ENCODE peak calls at places on chromosomes 4 and X, in ten cellular contexts. E, Q, V, M, F, Z, W, N, X and S are unnamed samples.
A peak's percentile ranks its signal among the peaks of the same experiment; 100 is the strongest.

GRCh38 chr4:25769251-25769650 is 93.5 kb downstream of the SEL1L3 start:
- DNase-seq in N (no peak), Q (no peak), M (no peak), V (no peak), Z (no peak), F (no peak), W (no peak), X (no peak), E (no peak), S (no peak)

GRCh38 chrX:147776988-147777387 is 134.7 kb upstream of the FMR1 start:
- DNase-seq in M (no peak), W (no peak), E (no peak), Z (no peak), V (no peak), Q (no peak), F (no peak), N (no peak), X (no peak), S (no peak)

GRCh38 chr4:17765514-17766286 is 15.7 kb downstream of the FAM184B start:
- DNase-seq in Q (no peak), M (no peak), N (no peak), Z (no peak), F (no peak), X (no peak), E (no peak), V (no peak), W (no peak), S (no peak)

GRCh38 chr4:46404961-46405360 is 15.0 kb upstream of the GABRA2 start:
- DNase-seq in W (no peak), F (peak; percentile 66), X (no peak), Z (no peak), Q (no peak), V (no peak), M (no peak), N (no peak), E (no peak), S (no peak)

GRCh38 chr4:126267689-126268088 is 952.9 kb downstream of the FAT4 start:
- DNase-seq in V (no peak), N (no peak), Q (no peak), X (no peak), Z (no peak), E (peak; percentile 46), W (no peak), F (no peak), M (no peak), S (no peak)

GRCh38 chrX:20947411-20947912 is 426.8 kb upstream of the CNKSR2 start:
- DNase-seq in N (no peak), Z (no peak), M (no peak), F (no peak), V (no peak), X (no peak), E (no peak), W (no peak), Q (no peak), S (no peak)

GRCh38 chr4:139555705-139556070 is 331 bp downstream of the SETD7 start:
- DNase-seq in V (no peak), Z (no peak), W (no peak), F (peak; percentile 68), X (no peak), M (no peak), Q (peak; percentile 63), E (no peak), N (peak; percentile 71), S (peak; percentile 17)

GRCh38 chr4:40576651-40577480 is 52.8 kb downstream of the RBM47 start:
- DNase-seq in W (peak; percentile 65), X (peak; percentile 96), Q (no peak), F (no peak), E (peak; percentile 50), V (peak; percentile 73), M (no peak), N (peak; percentile 84), Z (no peak), S (peak; percentile 79)

GRCh38 chr4:25351777-25352421 is 25.2 kb upstream of the ANAPC4 start:
- DNase-seq in Q (no peak), V (no peak), F (no peak), E (peak; percentile 32), Z (no peak), N (no peak), W (no peak), M (no peak), X (no peak), S (no peak)

GRCh38 chr4:152501846-152502536 is 33.9 kb downstream of the FBXW7 start:
- DNase-seq in E (no peak), X (no peak), Z (no peak), F (no peak), V (no peak), M (no peak), N (no peak), W (no peak), Q (no peak), S (no peak)

GRCh38 chrX:19839770-19840254 is 47.6 kb downstream of the SH3KBP1 start:
- DNase-seq in N (no peak), E (no peak), V (no peak), F (no peak), M (no peak), W (peak; percentile 20), X (peak; percentile 54), Z (no peak), Q (no peak), S (no peak)

GRCh38 chr4:48269861-48270515 is 350 bp upstream of the TEC start:
- DNase-seq in X (peak; percentile 99), W (peak; percentile 94), M (no peak), F (peak; percentile 93), N (peak; percentile 94), Q (peak; percentile 89), E (no peak), Z (peak; percentile 91), V (peak; percentile 86), S (peak; percentile 91)

GRCh38 chr4:157096439-157096838 is 20.5 kb downstream of the GLRB start:
- DNase-seq in X (no peak), E (no peak), N (no peak), Q (no peak), F (no peak), V (no peak), W (no peak), Z (no peak), M (no peak), S (no peak)

GRCh38 chr4:88143504-88143903 is 14.9 kb downstream of the ABCG2 start:
- DNase-seq in X (no peak), V (no peak), M (no peak), F (no peak), Z (no peak), W (no peak), Q (no peak), N (no peak), E (peak; percentile 24), S (peak; percentile 3)

GRCh38 chr4:6196324-6196723 is 4.0 kb downstream of the JAKMIP1 start:
- DNase-seq in X (no peak), Q (no peak), N (no peak), V (no peak), F (no peak), E (no peak), W (no peak), Z (no peak), M (no peak), S (no peak)

GRCh38 chr4:64417974-64418373 is 8.7 kb upstream of the TECRL start:
- DNase-seq in F (no peak), Z (no peak), X (no peak), M (no peak), N (peak; percentile 31), W (no peak), E (no peak), Q (no peak), V (no peak), S (no peak)

GRCh38 chrX:97102938-97103337 is 219.2 kb downstream of the RPA4 start:
- DNase-seq in E (no peak), W (no peak), F (no peak), Z (no peak), X (peak; percentile 20), N (no peak), Q (no peak), V (no peak), M (no peak), S (no peak)

GRCh38 chr4:57073559-57073958 is 36.6 kb downstream of the IGFBP7 start:
- DNase-seq in F (no peak), E (no peak), M (no peak), Z (no peak), W (no peak), Q (no peak), V (no peak), X (no peak), N (no peak), S (no peak)